ENCODE peak calls at places on chromosomes 3 and 15, in four cellular contexts. One of them, this sample, is unnamed.

GRCh38 chr3:74636981-74637380 is 22.5 kb upstream of the CNTN3 start:
- DNase-seq in WTC11: no peak
- DNase-seq in cardiac fibroblast: peak; percentile 79
- DNase-seq in NCI-H2081: no peak
- DNase-seq in this sample: no peak

GRCh38 chr3:120642368-120642948 is 39.6 kb downstream of the HGD start:
- DNase-seq in NCI-H2081: no peak
- DNase-seq in WTC11: no peak
- DNase-seq in cardiac fibroblast: peak; percentile 84
- DNase-seq in this sample: no peak

GRCh38 chr15:65330934-65331645 is 26.6 kb downstream of the RNU5B-1 start:
- DNase-seq in cardiac fibroblast: no peak
- DNase-seq in WTC11: no peak
- DNase-seq in NCI-H2081: no peak
- DNase-seq in this sample: no peak

GRCh38 chr3:48088056-48088748 is 72.0 kb upstream of the MAP4 start:
- DNase-seq in NCI-H2081: peak; percentile 3
- DNase-seq in cardiac fibroblast: no peak
- DNase-seq in WTC11: peak; percentile 21
- DNase-seq in this sample: peak; percentile 48

GRCh38 chr3:157201648-157202278 is 41.8 kb upstream of the CCNL1 start:
- DNase-seq in cardiac fibroblast: peak; percentile 65
- DNase-seq in WTC11: no peak
- DNase-seq in NCI-H2081: peak; percentile 32
- DNase-seq in this sample: no peak

GRCh38 chr3:32708672-32709283 is 23.8 kb downstream of the CNOT10 start:
- DNase-seq in NCI-H2081: no peak
- DNase-seq in WTC11: no peak
- DNase-seq in cardiac fibroblast: no peak
- DNase-seq in this sample: no peak

GRCh38 chr3:181700168-181701087 is 11.3 kb upstream of the SOX2 start:
- DNase-seq in NCI-H2081: peak; percentile 99
- DNase-seq in cardiac fibroblast: peak; percentile 78
- DNase-seq in WTC11: peak; percentile 78
- DNase-seq in this sample: peak; percentile 71

GRCh38 chr15:52308446-52309153 is 13.0 kb upstream of the MYO5C start:
- DNase-seq in WTC11: no peak
- DNase-seq in cardiac fibroblast: no peak
- DNase-seq in NCI-H2081: no peak
- DNase-seq in this sample: no peak

GRCh38 chr3:13653631-13654279 is 104.8 kb downstream of the FBLN2 start:
- DNase-seq in NCI-H2081: no peak
- DNase-seq in WTC11: no peak
- DNase-seq in cardiac fibroblast: no peak
- DNase-seq in this sample: no peak

GRCh38 chr3:155431856-155432570 is 138.5 kb upstream of the STRIT1 start:
- DNase-seq in WTC11: no peak
- DNase-seq in NCI-H2081: no peak
- DNase-seq in cardiac fibroblast: no peak
- DNase-seq in this sample: no peak

GRCh38 chr3:112794622-112795172 is 52.0 kb downstream of the CD200R1L start:
- DNase-seq in cardiac fibroblast: no peak
- DNase-seq in NCI-H2081: no peak
- DNase-seq in WTC11: no peak
- DNase-seq in this sample: no peak

GRCh38 chr3:112734171-112734570 is 93.2 kb upstream of the CCDC80 start:
- DNase-seq in WTC11: no peak
- DNase-seq in cardiac fibroblast: peak; percentile 53
- DNase-seq in NCI-H2081: no peak
- DNase-seq in this sample: no peak

GRCh38 chr3:89380006-89380405 is 272.6 kb downstream of the EPHA3 start:
- DNase-seq in NCI-H2081: no peak
- DNase-seq in WTC11: no peak
- DNase-seq in cardiac fibroblast: peak; percentile 75
- DNase-seq in this sample: no peak

GRCh38 chr3:59502806-59503205 is 453.0 kb upstream of the CFAP20DC start:
- DNase-seq in NCI-H2081: no peak
- DNase-seq in WTC11: no peak
- DNase-seq in cardiac fibroblast: peak; percentile 77
- DNase-seq in this sample: no peak

GRCh38 chr3:118128886-118129285 is 905.8 kb downstream of the IGSF11 start:
- DNase-seq in NCI-H2081: no peak
- DNase-seq in WTC11: no peak
- DNase-seq in cardiac fibroblast: peak; percentile 21
- DNase-seq in this sample: no peak

GRCh38 chr15:58241872-58242271 is 103.7 kb downstream of the AQP9 start:
- DNase-seq in cardiac fibroblast: no peak
- DNase-seq in WTC11: no peak
- DNase-seq in NCI-H2081: no peak
- DNase-seq in this sample: peak; percentile 59

GRCh38 chr3:119297169-119297568 is 3.0 kb downstream of the ARHGAP31 start:
- DNase-seq in cardiac fibroblast: peak; percentile 68
- DNase-seq in WTC11: no peak
- DNase-seq in NCI-H2081: no peak
- DNase-seq in this sample: no peak

GRCh38 chr3:151852074-151852811 is 21.2 kb upstream of the SUCNR1 start:
- DNase-seq in cardiac fibroblast: no peak
- DNase-seq in NCI-H2081: no peak
- DNase-seq in WTC11: no peak
- DNase-seq in this sample: peak; percentile 27

GRCh38 chr3:128203171-128203570 is 49.9 kb downstream of the EEFSEC start:
- DNase-seq in WTC11: no peak
- DNase-seq in cardiac fibroblast: no peak
- DNase-seq in NCI-H2081: no peak
- DNase-seq in this sample: no peak

GRCh38 chr15:70322051-70322668 is 224.4 kb upstream of the TLE3 start:
- DNase-seq in WTC11: no peak
- DNase-seq in NCI-H2081: no peak
- DNase-seq in cardiac fibroblast: no peak
- DNase-seq in this sample: no peak